ENCODE peak calls at places on chromosomes 13 and 19, in six cellular contexts. A is left lung, U is GM23338, T is tibial nerve, G is breast epithelium, Q is thoracic aorta. Y is an unnamed sample.

GRCh38 chr19:33226550-33227241 is 1.0 kb upstream of the SLC7A10 start:
- DNase-seq in A (peak; percentile 68), U (peak; percentile 96), T (no peak), G (no peak), Q (no peak), Y (no peak)

GRCh38 chr13:60957816-60958215 is 457.8 kb downstream of the PCDH20 start:
- DNase-seq in A (no peak), U (no peak), T (no peak), G (no peak), Q (no peak), Y (no peak)

GRCh38 chr19:12156254-12157058 is at the start of gene ZNF625:
- DNase-seq in A (peak; percentile 91), U (peak; percentile 99), T (peak; percentile 54), G (peak; percentile 92), Q (peak; percentile 46), Y (no peak)

GRCh38 chr19:36973021-36973843 is 57.1 kb downstream of the ZNF568 start:
- DNase-seq in A (peak; percentile 88), U (peak; percentile 95), T (peak; percentile 51), G (peak; percentile 88), Q (peak; percentile 44), Y (peak; percentile 74)

GRCh38 chr13:51785592-51786424 is 18.2 kb downstream of the DHRS12 start:
- DNase-seq in A (no peak), U (no peak), T (no peak), G (no peak), Q (no peak), Y (no peak)

GRCh38 chr19:7524523-7524922 is 2.1 kb downstream of the MCOLN1 start:
- DNase-seq in A (no peak), U (no peak), T (no peak), G (no peak), Q (no peak), Y (no peak)

GRCh38 chr13:81927347-81927746 is 1586.4 kb upstream of the SPRY2 start:
- DNase-seq in A (no peak), U (peak; percentile 41), T (no peak), G (no peak), Q (no peak), Y (no peak)

GRCh38 chr19:2538096-2538757 is 62.3 kb downstream of the GADD45B start:
- DNase-seq in A (no peak), U (no peak), T (no peak), G (no peak), Q (no peak), Y (no peak)

GRCh38 chr13:106284358-106284757 is 251.1 kb downstream of the EFNB2 start:
- DNase-seq in A (no peak), U (no peak), T (no peak), G (no peak), Q (no peak), Y (no peak)

GRCh38 chr13:99972190-99972731 is 694 bp upstream of the ZIC5 start:
- DNase-seq in A (no peak), U (peak; percentile 60), T (no peak), G (no peak), Q (no peak), Y (no peak)

GRCh38 chr19:33287438-33287837 is 14.9 kb downstream of the CEBPA start:
- DNase-seq in A (no peak), U (no peak), T (no peak), G (no peak), Q (no peak), Y (no peak)

DNA sequence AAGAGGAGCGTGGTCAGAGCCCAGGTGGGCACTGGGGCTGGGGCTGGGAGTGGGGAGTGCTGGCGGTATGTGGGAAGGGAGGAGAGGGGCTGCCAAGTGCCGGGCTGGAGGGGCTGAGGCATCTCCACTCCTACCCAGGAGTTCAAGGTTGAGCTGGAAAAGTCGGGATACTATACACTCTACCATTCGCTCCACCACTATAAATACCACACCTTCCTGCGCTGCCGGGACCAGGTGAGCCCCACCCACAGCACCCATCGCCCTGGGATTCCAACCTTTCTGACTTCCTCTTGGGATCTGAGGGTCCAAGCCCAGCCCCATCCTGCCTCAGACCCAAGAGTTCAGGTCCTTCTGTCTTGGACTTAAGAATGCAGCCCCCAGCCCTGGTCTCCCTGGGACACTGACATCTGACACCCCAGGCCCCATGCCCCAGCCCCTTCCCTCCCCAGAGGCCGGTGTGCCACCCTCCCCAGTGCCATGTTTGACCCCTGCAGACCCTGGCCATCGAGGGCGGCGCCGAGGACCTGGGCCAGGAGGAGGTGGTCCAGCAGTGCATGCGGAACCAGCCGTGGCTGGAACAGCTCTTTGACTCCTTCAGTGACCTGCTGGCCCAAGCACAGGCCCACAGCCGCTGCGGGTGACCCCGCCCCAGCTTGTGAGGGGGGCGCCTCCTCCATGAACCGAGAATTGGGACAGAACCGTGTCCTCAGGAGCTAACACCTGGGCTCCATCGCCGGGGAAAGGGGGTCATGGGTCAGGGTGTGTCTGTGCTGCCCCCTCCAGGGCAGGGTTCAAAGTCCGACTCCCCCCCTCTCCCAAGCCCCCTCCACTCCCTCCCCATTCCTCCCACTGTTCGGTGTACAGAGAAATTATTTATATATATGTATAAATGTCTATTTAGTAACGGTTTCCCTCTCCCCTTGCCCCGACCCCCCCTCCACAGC is 14.7 kb downstream of the RRAS start:
- DNase-seq in A (no peak), U (no peak), T (no peak), G (no peak), Q (no peak), Y (no peak)
- H3K27ac ChIP-seq in A (no peak overlapping the region), U (no peak overlapping the region), T (no peak overlapping the region), G (no peak overlapping the region), Q (no peak overlapping the region), Y (no peak overlapping the region)

GRCh38 chr19:54172413-54172763 is 572 bp downstream of the TMC4 start:
- DNase-seq in A (no peak), U (no peak), T (no peak), G (no peak), Q (no peak), Y (no peak)

GRCh38 chr19:54169149-54169731 is 3.7 kb downstream of the TMC4 start:
- DNase-seq in A (no peak), U (peak; percentile 18), T (no peak), G (no peak), Q (no peak), Y (no peak)

GRCh38 chr19:54168174-54168917 is 4.6 kb downstream of the TMC4 start:
- DNase-seq in A (peak; percentile 92), U (peak; percentile 97), T (peak; percentile 80), G (peak; percentile 93), Q (peak; percentile 62), Y (peak; percentile 79)

GRCh38 chr19:54173951-54174817 is 1.2 kb upstream of the TMC4 start:
- DNase-seq in A (no peak), U (peak; percentile 34), T (no peak), G (no peak), Q (no peak), Y (no peak)

GRCh38 chr19:54172764-54173699 is at the start of gene TMC4:
- DNase-seq in A (peak; percentile 75), U (peak; percentile 97), T (no peak), G (no peak), Q (no peak), Y (no peak)
- TF ChIP-seq CTCF in A (peak; percentile 52), U (peak; percentile 51), T (no peak), G (peak; percentile 40), Q (no peak), Y (no peak)

GRCh38 chr19:39196860-39197562 is at the start of gene NCCRP1:
- DNase-seq in A (no peak), U (peak; percentile 81), T (no peak), G (no peak), Q (no peak), Y (no peak)
- H3K27me3 ChIP-seq in A (peaks cover 24% of the 10 kb centered on the region), U (peaks cover 30% of the 10 kb centered on the region), T (no peaks in the 10 kb centered on the region), G (no peaks in the 10 kb centered on the region), Q (peaks cover 6% of the 10 kb centered on the region), Y (peaks cover 61% of the 10 kb centered on the region)

DNA sequence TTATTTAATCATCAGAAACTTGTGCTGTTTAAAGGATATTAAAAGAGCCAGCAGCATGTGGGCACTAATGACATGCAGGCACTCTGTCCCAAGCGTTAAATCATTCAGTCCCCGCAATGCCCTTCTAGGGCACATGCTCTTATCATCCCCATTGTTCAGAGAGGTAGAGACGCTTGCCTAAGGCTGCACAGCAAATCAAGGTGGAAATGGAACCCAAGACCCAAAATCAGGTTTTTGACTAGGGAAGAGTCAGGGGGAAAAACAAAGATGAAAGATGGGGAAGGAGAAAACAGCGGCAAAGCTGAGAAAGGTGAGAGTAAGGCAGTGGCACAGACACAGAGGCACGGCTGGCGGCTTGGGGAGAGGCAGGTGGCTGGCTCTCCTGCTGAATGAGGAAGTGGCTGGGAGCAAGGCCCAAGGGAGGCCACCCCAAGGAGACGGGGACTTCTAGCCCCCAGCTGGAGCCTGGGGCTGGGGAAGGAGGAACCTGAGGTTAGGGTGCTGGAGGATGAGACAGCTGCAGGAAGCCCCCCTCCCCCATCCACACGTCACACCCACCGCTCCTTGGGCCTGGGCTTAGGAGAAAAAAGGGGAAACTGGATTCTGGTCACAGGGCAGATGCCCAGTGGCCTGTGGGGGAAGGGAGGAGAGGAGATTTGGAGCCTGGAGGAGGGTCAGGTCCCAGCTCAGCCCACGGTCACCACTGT is 1.0 kb upstream of the TYROBP start:
- DNase-seq in A (peak; percentile 93), U (no peak), T (peak; percentile 42), G (no peak), Q (no peak), Y (no peak)
- H3K27ac ChIP-seq in A (peak overlapping the region; percentile 96), U (no peak overlapping the region), T (peak overlapping the region; percentile 64), G (peak overlapping the region; percentile 55), Q (peak overlapping the region; percentile 17), Y (no peak overlapping the region)

DNA sequence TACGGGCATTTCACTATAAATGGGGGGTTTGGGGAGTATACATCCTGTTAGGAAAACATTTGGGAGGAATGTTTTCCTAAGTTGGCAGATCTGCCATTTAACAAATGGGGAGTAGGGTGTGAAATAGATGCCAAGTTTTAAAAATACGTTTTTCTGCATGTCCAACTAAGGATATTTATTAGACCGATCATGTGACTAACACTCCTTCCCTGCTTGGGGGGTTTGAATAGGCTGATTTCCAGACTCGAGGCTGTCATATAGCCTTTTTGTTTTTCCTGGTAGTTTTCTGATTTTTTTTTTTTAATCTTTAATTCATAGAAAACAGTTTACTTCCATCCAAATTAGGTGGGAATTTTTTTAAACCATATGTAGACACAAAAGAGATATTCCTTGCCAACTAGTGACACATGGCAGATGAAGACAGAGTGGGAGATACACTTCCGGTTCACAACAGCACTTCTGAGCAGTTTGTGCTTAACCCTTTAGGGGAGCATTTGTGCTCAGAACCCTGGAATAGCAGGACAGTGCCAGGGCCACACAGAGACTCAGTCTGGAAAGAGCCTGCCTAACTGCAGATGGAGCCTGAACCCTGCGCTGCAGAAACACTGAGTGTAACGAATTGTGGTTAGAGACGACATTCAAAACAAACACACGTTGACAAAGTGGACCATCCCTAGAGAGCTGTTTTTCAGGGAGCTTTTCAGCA is 5.6 kb upstream of the GATAD2A start:
- DNase-seq in A (no peak), U (no peak), T (no peak), G (no peak), Q (no peak), Y (no peak)
- TF ChIP-seq CTCF in A (no peak), U (no peak), T (no peak), G (no peak), Q (no peak), Y (no peak)

GRCh38 chr13:33676700-33677048 is 141.3 kb upstream of the RFC3 start:
- DNase-seq in A (peak; percentile 37), U (peak; percentile 4), T (no peak), G (peak; percentile 55), Q (no peak), Y (no peak)
- H3K27me3 ChIP-seq in A (no peaks in the 10 kb centered on the region), U (no peaks in the 10 kb centered on the region), T (no peaks in the 10 kb centered on the region), G (no peaks in the 10 kb centered on the region), Q (no peaks in the 10 kb centered on the region), Y (no peaks in the 10 kb centered on the region)

GRCh38 chr13:77519808-77520207 is 15.7 kb upstream of the SCEL start:
- DNase-seq in A (no peak), U (no peak), T (no peak), G (no peak), Q (no peak), Y (no peak)
- H3K27ac ChIP-seq in A (no peak overlapping the region), U (no peak overlapping the region), T (no peak overlapping the region), G (no peak overlapping the region), Q (no peak overlapping the region), Y (no peak overlapping the region)

GRCh38 chr13:103772576-103772975 is 706.4 kb upstream of the SLC10A2 start:
- DNase-seq in A (no peak), U (peak; percentile 61), T (no peak), G (no peak), Q (no peak), Y (no peak)
- TF ChIP-seq CTCF in A (no peak), U (peak; percentile 64), T (no peak), G (no peak), Q (no peak), Y (peak; percentile 12)